ENCODE peak calls at places on chromosomes 3 and 15, in four cellular contexts. One of them, this sample, is unnamed.

GRCh38 chr15:75785771-75786563 is 57.3 kb upstream of the UBE2Q2 start:
- DNase-seq in A549: peak
- DNase-seq in right lobe of liver: no peak
- DNase-seq in astrocyte of the cerebellum: no peak
- DNase-seq in this sample: no peak

GRCh38 chr3:58628823-58629562 is 37.6 kb downstream of the FAM3D start:
- DNase-seq in A549: no peak
- DNase-seq in right lobe of liver: no peak
- DNase-seq in astrocyte of the cerebellum: peak
- DNase-seq in this sample: no peak

GRCh38 chr3:72334681-72335457 is 513.4 kb downstream of the SHQ1 start:
- DNase-seq in A549: no peak
- DNase-seq in right lobe of liver: no peak
- DNase-seq in astrocyte of the cerebellum: no peak
- DNase-seq in this sample: no peak

GRCh38 chr15:59553879-59554735 is 57.5 kb upstream of the GCNT3 start:
- DNase-seq in A549: peak
- DNase-seq in right lobe of liver: no peak
- DNase-seq in astrocyte of the cerebellum: peak
- DNase-seq in this sample: peak

GRCh38 chr3:94114667-94115066 is 51.8 kb downstream of the NSUN3 start:
- DNase-seq in A549: no peak
- DNase-seq in right lobe of liver: no peak
- DNase-seq in astrocyte of the cerebellum: no peak
- DNase-seq in this sample: no peak

GRCh38 chr3:63588897-63589296 is 63.6 kb upstream of the SNTN start:
- DNase-seq in A549: peak
- DNase-seq in right lobe of liver: no peak
- DNase-seq in astrocyte of the cerebellum: no peak
- DNase-seq in this sample: no peak

GRCh38 chr15:62619105-62619504 is 423.4 kb upstream of the TPM1 start:
- DNase-seq in A549: no peak
- DNase-seq in right lobe of liver: no peak
- DNase-seq in astrocyte of the cerebellum: no peak
- DNase-seq in this sample: no peak

GRCh38 chr3:107810195-107811071 is 280.4 kb downstream of the CD47 start:
- DNase-seq in A549: no peak
- DNase-seq in right lobe of liver: no peak
- DNase-seq in astrocyte of the cerebellum: no peak
- DNase-seq in this sample: no peak

GRCh38 chr15:94631608-94632007 is 400.2 kb downstream of the MCTP2 start:
- DNase-seq in A549: no peak
- DNase-seq in right lobe of liver: no peak
- DNase-seq in astrocyte of the cerebellum: no peak
- DNase-seq in this sample: no peak

GRCh38 chr3:128404276-128405062 is 62.2 kb downstream of the DNAJB8 start:
- DNase-seq in A549: no peak
- DNase-seq in right lobe of liver: no peak
- DNase-seq in astrocyte of the cerebellum: no peak
- DNase-seq in this sample: no peak

GRCh38 chr3:46098319-46098761 is 71.1 kb upstream of the XCR1 start:
- DNase-seq in A549: no peak
- DNase-seq in right lobe of liver: no peak
- DNase-seq in astrocyte of the cerebellum: peak
- DNase-seq in this sample: no peak

GRCh38 chr3:100210777-100211145 is 50.0 kb upstream of the TBC1D23 start:
- DNase-seq in A549: no peak
- DNase-seq in right lobe of liver: no peak
- DNase-seq in astrocyte of the cerebellum: peak
- DNase-seq in this sample: peak

GRCh38 chr3:40073310-40074007 is 236.0 kb upstream of the EIF1B start:
- DNase-seq in A549: no peak
- DNase-seq in right lobe of liver: no peak
- DNase-seq in astrocyte of the cerebellum: no peak
- DNase-seq in this sample: no peak

GRCh38 chr3:86815880-86816279 is 175.1 kb downstream of the VGLL3 start:
- DNase-seq in A549: no peak
- DNase-seq in right lobe of liver: no peak
- DNase-seq in astrocyte of the cerebellum: no peak
- DNase-seq in this sample: no peak

GRCh38 chr3:170563712-170564423 is 22.0 kb downstream of the SLC7A14 start:
- DNase-seq in A549: no peak
- DNase-seq in right lobe of liver: no peak
- DNase-seq in astrocyte of the cerebellum: no peak
- DNase-seq in this sample: no peak

GRCh38 chr3:52256622-52257021 is 11.1 kb downstream of the PPM1M start:
- DNase-seq in A549: no peak
- DNase-seq in right lobe of liver: no peak
- DNase-seq in astrocyte of the cerebellum: no peak
- DNase-seq in this sample: no peak

GRCh38 chr3:30779686-30780287 is 114.7 kb downstream of the GADL1 start:
- DNase-seq in A549: peak
- DNase-seq in right lobe of liver: no peak
- DNase-seq in astrocyte of the cerebellum: no peak
- DNase-seq in this sample: no peak

GRCh38 chr3:42012935-42013651 is 51.2 kb upstream of the ULK4 start:
- DNase-seq in A549: peak
- DNase-seq in right lobe of liver: peak
- DNase-seq in astrocyte of the cerebellum: no peak
- DNase-seq in this sample: no peak

GRCh38 chr15:89828324-89829145 is 13.9 kb upstream of the ANPEP start:
- DNase-seq in A549: peak
- DNase-seq in right lobe of liver: peak
- DNase-seq in astrocyte of the cerebellum: no peak
- DNase-seq in this sample: no peak

GRCh38 chr3:60573494-60573893 is 677.8 kb downstream of the FHIT start:
- DNase-seq in A549: no peak
- DNase-seq in right lobe of liver: no peak
- DNase-seq in astrocyte of the cerebellum: no peak
- DNase-seq in this sample: no peak

GRCh38 chr3:193314161-193314560 is 64.4 kb downstream of the ATP13A5 start:
- DNase-seq in A549: no peak
- DNase-seq in right lobe of liver: no peak
- DNase-seq in astrocyte of the cerebellum: no peak
- DNase-seq in this sample: no peak

GRCh38 chr15:77627067-77627466 is 5.6 kb downstream of the LINGO1 start:
- DNase-seq in A549: no peak
- DNase-seq in right lobe of liver: no peak
- DNase-seq in astrocyte of the cerebellum: no peak
- DNase-seq in this sample: no peak

GRCh38 chr3:177733936-177734335 is 536.7 kb upstream of the TBL1XR1 start:
- DNase-seq in A549: no peak
- DNase-seq in right lobe of liver: no peak
- DNase-seq in astrocyte of the cerebellum: no peak
- DNase-seq in this sample: no peak

GRCh38 chr3:62521464-62522105 is 148.2 kb upstream of the FEZF2 start:
- DNase-seq in A549: no peak
- DNase-seq in right lobe of liver: no peak
- DNase-seq in astrocyte of the cerebellum: no peak
- DNase-seq in this sample: no peak

GRCh38 chr15:39404767-39405173 is 176.1 kb upstream of the THBS1 start:
- DNase-seq in A549: peak
- DNase-seq in right lobe of liver: no peak
- DNase-seq in astrocyte of the cerebellum: peak
- DNase-seq in this sample: no peak

GRCh38 chr3:44918581-44918980 is 44.2 kb downstream of the TGM4 start:
- DNase-seq in A549: no peak
- DNase-seq in right lobe of liver: no peak
- DNase-seq in astrocyte of the cerebellum: no peak
- DNase-seq in this sample: no peak

GRCh38 chr3:44918087-44918486 is 43.7 kb downstream of the TGM4 start:
- DNase-seq in A549: no peak
- DNase-seq in right lobe of liver: no peak
- DNase-seq in astrocyte of the cerebellum: no peak
- DNase-seq in this sample: no peak

GRCh38 chr3:44913868-44914468 is 39.6 kb downstream of the TGM4 start:
- DNase-seq in A549: peak
- DNase-seq in right lobe of liver: peak
- DNase-seq in astrocyte of the cerebellum: peak
- DNase-seq in this sample: no peak

GRCh38 chr3:44915702-44916438 is 41.5 kb downstream of the TGM4 start:
- DNase-seq in A549: no peak
- DNase-seq in right lobe of liver: no peak
- DNase-seq in astrocyte of the cerebellum: no peak
- DNase-seq in this sample: no peak

DNA sequence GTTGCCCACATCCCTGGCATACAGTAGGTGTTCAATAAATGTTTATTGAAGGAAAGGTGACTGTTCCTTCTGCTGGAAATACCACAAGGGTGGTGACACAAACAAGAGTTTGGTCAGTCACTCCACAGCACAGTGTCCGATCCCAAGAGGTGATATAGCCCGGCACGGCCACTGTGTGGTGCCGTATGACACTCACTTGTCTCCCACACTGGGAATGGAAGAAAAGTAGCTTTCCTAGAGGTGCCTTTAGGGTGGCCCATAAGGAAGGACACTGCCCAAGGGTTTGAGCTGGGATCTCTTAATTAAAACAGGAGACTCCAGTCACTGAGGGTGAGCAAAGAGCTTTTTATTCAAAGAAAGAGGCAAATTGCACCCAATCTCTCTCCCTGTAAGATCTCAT is 40.5 kb downstream of the TGM4 start:
- DNase-seq in A549: no peak
- DNase-seq in right lobe of liver: no peak
- DNase-seq in astrocyte of the cerebellum: no peak
- DNase-seq in this sample: no peak
- TF ChIP-seq CTCF in A549: no peak
- TF ChIP-seq CTCF in right lobe of liver: peak
- TF ChIP-seq CTCF in astrocyte of the cerebellum: peak
- TF ChIP-seq CTCF in this sample: peak

GRCh38 chr3:11641316-11641682 is 2.4 kb downstream of the VGLL4 start:
- DNase-seq in A549: no peak
- DNase-seq in right lobe of liver: no peak
- DNase-seq in astrocyte of the cerebellum: no peak
- DNase-seq in this sample: no peak

GRCh38 chr3:11637901-11638668 is 5.6 kb downstream of the VGLL4 start:
- DNase-seq in A549: no peak
- DNase-seq in right lobe of liver: no peak
- DNase-seq in astrocyte of the cerebellum: no peak
- DNase-seq in this sample: no peak

GRCh38 chr3:11636372-11636760 is 7.3 kb downstream of the VGLL4 start:
- DNase-seq in A549: no peak
- DNase-seq in right lobe of liver: no peak
- DNase-seq in astrocyte of the cerebellum: no peak
- DNase-seq in this sample: no peak

GRCh38 chr3:11640009-11640673 is 3.6 kb downstream of the VGLL4 start:
- DNase-seq in A549: no peak
- DNase-seq in right lobe of liver: no peak
- DNase-seq in astrocyte of the cerebellum: no peak
- DNase-seq in this sample: no peak

DNA sequence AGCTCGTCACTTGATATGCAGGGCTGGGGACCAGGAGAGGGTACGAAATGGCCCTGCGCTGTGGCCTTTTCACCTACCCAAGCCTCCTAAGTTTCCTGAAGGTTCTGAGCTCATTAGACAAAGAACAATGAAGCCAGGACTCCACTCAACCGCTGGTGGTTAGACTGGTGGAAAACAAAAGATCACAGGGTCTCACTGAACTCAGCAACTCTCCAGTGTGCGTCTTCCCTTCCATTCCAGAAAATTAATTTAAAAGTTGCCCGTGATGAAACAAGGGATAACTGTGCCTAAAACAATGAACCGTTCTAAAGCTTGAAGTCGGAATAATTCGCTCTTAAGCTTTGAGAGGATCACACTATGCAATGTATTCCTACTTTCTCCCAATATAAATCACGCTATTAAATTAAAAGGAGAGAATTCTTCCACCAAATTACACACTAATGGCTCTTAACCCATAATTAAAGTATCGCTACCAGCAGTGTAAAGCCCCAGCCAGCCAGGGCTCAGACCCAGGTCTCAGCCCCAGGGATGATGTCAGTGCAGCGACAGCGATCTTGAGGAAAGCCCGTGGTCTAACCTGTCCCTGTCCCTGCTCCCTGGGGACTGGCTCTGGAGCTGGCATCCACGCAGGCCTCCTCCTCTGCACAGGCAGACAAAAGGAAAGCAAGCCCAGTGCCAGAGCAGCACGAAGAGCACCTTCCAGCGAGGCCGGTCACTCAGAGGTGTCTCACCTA is 4.9 kb downstream of the VGLL4 start:
- DNase-seq in A549: no peak
- DNase-seq in right lobe of liver: no peak
- DNase-seq in astrocyte of the cerebellum: no peak
- DNase-seq in this sample: no peak
- TF ChIP-seq CTCF in A549: no peak
- TF ChIP-seq CTCF in right lobe of liver: no peak
- TF ChIP-seq CTCF in astrocyte of the cerebellum: no peak
- TF ChIP-seq CTCF in this sample: no peak

GRCh38 chr3:184134746-184135148 is 411 bp upstream of the EIF2B5 start:
- DNase-seq in A549: no peak
- DNase-seq in right lobe of liver: no peak
- DNase-seq in astrocyte of the cerebellum: no peak
- DNase-seq in this sample: no peak

GRCh38 chr3:184126006-184126405 is 9.2 kb upstream of the EIF2B5 start:
- DNase-seq in A549: no peak
- DNase-seq in right lobe of liver: no peak
- DNase-seq in astrocyte of the cerebellum: no peak
- DNase-seq in this sample: no peak

GRCh38 chr3:184133840-184134745 is 1.1 kb upstream of the EIF2B5 start:
- DNase-seq in A549: peak
- DNase-seq in right lobe of liver: peak
- DNase-seq in astrocyte of the cerebellum: no peak
- DNase-seq in this sample: no peak

GRCh38 chr3:184132947-184133346 is 2.2 kb upstream of the EIF2B5 start:
- DNase-seq in A549: no peak
- DNase-seq in right lobe of liver: no peak
- DNase-seq in astrocyte of the cerebellum: no peak
- DNase-seq in this sample: no peak

GRCh38 chr3:184129012-184129411 is 6.1 kb upstream of the EIF2B5 start:
- DNase-seq in A549: peak
- DNase-seq in right lobe of liver: peak
- DNase-seq in astrocyte of the cerebellum: no peak
- DNase-seq in this sample: no peak
- TF ChIP-seq CTCF in A549: no peak
- TF ChIP-seq CTCF in right lobe of liver: peak
- TF ChIP-seq CTCF in astrocyte of the cerebellum: peak
- TF ChIP-seq CTCF in this sample: peak

DNA sequence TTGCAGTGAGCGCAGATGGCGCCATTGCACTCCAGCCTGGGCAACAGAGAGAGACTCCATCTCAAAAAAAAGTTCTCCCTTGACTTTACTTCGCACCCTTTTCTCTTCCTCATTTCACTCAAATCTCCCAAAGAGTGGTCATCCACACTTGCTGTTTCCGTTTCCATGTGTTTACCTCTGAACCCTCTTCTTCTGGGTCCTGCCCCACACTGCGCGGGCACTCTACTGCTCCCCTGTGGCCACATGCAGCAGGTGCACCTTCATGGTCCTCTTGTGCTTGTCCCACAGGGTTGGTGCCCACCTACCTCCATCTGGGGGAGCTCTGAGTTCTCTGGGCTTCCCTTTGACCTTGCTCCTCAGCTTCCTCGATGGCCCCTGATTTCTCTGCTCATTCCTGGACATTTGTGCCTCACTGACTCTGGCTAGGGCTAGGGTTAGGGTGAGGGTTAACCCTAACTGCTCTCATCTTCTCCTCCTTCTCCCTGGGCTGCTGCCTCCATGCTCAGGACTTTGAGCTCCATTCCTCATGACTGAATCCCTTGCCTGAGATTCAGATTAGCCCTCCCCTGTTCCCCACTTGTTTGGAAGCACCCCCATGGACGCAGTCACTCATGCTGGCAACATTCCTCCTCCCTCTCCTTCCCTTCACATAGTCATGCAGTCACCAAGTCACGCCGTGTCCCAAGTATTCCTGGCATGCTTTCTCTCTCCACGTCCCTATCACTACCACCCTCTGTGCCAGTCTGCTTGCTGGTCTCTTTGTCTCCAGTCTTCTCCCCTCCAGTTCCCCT is 26.6 kb upstream of the KY start:
- DNase-seq in A549: peak
- DNase-seq in right lobe of liver: no peak
- DNase-seq in astrocyte of the cerebellum: no peak
- DNase-seq in this sample: no peak
- TF ChIP-seq CTCF in A549: no peak
- TF ChIP-seq CTCF in right lobe of liver: no peak
- TF ChIP-seq CTCF in astrocyte of the cerebellum: peak
- TF ChIP-seq CTCF in this sample: peak